ENCODE peak calls at places on chromosomes 13 and 19, in seven cellular contexts. H is NCI-H524; P is Peyer's patch; B is NCI-H446 treated with DMSO at 0.1 percent for 48 hours; L is stimulated activated CD8-positive, alpha-beta memory T cell treated with anti-CD3 and anti-CD28 coated beads, Interleukin-15, amount 100 ng/mL, for 24 hours; X is progenitor cell of endocrine pancreas; O is HFFc6. C is an unnamed sample.

GRCh38 chr13:98749501-98749900 is 3.0 kb downstream of the SLC15A1 start:
- DNase-seq in H (no peak), P (no peak), B (no peak), L (no peak), X (no peak), O (peak), C (no peak)

GRCh38 chr19:48963371-48964204 is 1.5 kb upstream of the FTL start:
- DNase-seq in H (no peak), P (peak), B (no peak), L (peak), X (peak), O (peak), C (peak)

GRCh38 chr13:45219938-45220375 is 19.1 kb upstream of the KCTD4 start:
- DNase-seq in H (no peak), P (no peak), B (no peak), L (no peak), X (no peak), O (peak), C (peak)

GRCh38 chr19:45640849-45641273 is 1.7 kb upstream of the EML2 start:
- DNase-seq in H (no peak), P (peak), B (no peak), L (no peak), X (no peak), O (no peak), C (peak)

GRCh38 chr19:5838437-5839311 is 828 bp downstream of the FUT6 start:
- DNase-seq in H (no peak), P (peak), B (no peak), L (no peak), X (no peak), O (no peak), C (no peak)

GRCh38 chr19:19642506-19643157 is 825 bp downstream of the GMIP start:
- DNase-seq in H (peak), P (no peak), B (no peak), L (no peak), X (no peak), O (no peak), C (no peak)

GRCh38 chr13:113625965-113626661 is 31.9 kb downstream of the ATP4B start:
- DNase-seq in H (no peak), P (peak), B (no peak), L (no peak), X (no peak), O (peak), C (no peak)

GRCh38 chr13:43132228-43132627 is 108.8 kb downstream of the DNAJC15 start:
- DNase-seq in H (peak), P (no peak), B (peak), L (no peak), X (no peak), O (no peak), C (peak)

GRCh38 chr19:39850892-39851291 is 4.7 kb upstream of the FBL start:
- DNase-seq in H (no peak), P (no peak), B (no peak), L (no peak), X (no peak), O (no peak), C (no peak)

GRCh38 chr19:15680478-15680877 is 7.6 kb downstream of the CYP4F12 start:
- DNase-seq in H (peak), P (no peak), B (no peak), L (no peak), X (no peak), O (no peak), C (no peak)

GRCh38 chr13:40187836-40188591 is 478.4 kb downstream of the FOXO1 start:
- DNase-seq in H (no peak), P (no peak), B (no peak), L (no peak), X (no peak), O (no peak), C (peak)

GRCh38 chr13:25686831-25687495 is 315.2 kb downstream of the ATP8A2 start:
- DNase-seq in H (no peak), P (no peak), B (no peak), L (no peak), X (no peak), O (no peak), C (no peak)

GRCh38 chr19:37930416-37930815 is 23.4 kb downstream of the SIPA1L3 start:
- DNase-seq in H (no peak), P (no peak), B (no peak), L (no peak), X (no peak), O (no peak), C (no peak)

GRCh38 chr19:57719901-57720519 is 7.4 kb downstream of the ZNF671 start:
- DNase-seq in H (peak), P (no peak), B (no peak), L (no peak), X (no peak), O (no peak), C (no peak)

GRCh38 chr13:79871594-79871993 is 390.6 kb downstream of the NDFIP2 start:
- DNase-seq in H (no peak), P (no peak), B (no peak), L (no peak), X (no peak), O (no peak), C (no peak)

GRCh38 chr19:46480409-46480808 is 9.0 kb upstream of the PNMA8A start:
- DNase-seq in H (peak), P (no peak), B (no peak), L (no peak), X (no peak), O (no peak), C (peak)

GRCh38 chr19:40741527-40742390 is 8.5 kb downstream of the ACTMAP start:
- DNase-seq in H (no peak), P (no peak), B (no peak), L (no peak), X (no peak), O (no peak), C (peak)

GRCh38 chr19:18846862-18847515 is 15.2 kb downstream of the UPF1 start:
- DNase-seq in H (peak), P (peak), B (peak), L (peak), X (peak), O (peak), C (peak)

GRCh38 chr13:91312324-91312723 is 35.2 kb upstream of the MIR17HG start:
- DNase-seq in H (no peak), P (no peak), B (no peak), L (no peak), X (no peak), O (no peak), C (peak)

GRCh38 chr19:30070970-30071632 is 129.1 kb downstream of the URI1 start:
- DNase-seq in H (peak), P (peak), B (peak), L (no peak), X (no peak), O (no peak), C (no peak)

GRCh38 chr13:48858523-48858922 is 117.2 kb upstream of the FNDC3A start:
- DNase-seq in H (peak), P (no peak), B (no peak), L (no peak), X (no peak), O (no peak), C (no peak)

GRCh38 chr19:35717665-35718344 is at the start of gene KMT2B:
- DNase-seq in H (no peak), P (peak), B (peak), L (peak), X (peak), O (peak), C (peak)

C was measured in GM23338.